ENCODE peak calls at places on chromosomes 13 and 19, in seven cellular contexts. L, H, Y, Z, V, I and K are unnamed samples.

GRCh38 chr19:22605275-22606211 is 28.6 kb upstream of the ZNF492 start:
- DNase-seq in L (no peak), H (no peak), Y (no peak), Z (no peak), V (no peak), I (no peak), K (no peak)

GRCh38 chr19:46975011-46975917 is 44.4 kb upstream of the NPAS1 start:
- DNase-seq in L (no peak), H (no peak), Y (peak; percentile 68), Z (peak; percentile 37), V (no peak), I (peak; percentile 64), K (no peak)

GRCh38 chr19:39918183-39918651 is 16.2 kb downstream of the FCGBP start:
- DNase-seq in L (no peak), H (no peak), Y (no peak), Z (no peak), V (no peak), I (no peak), K (no peak)

GRCh38 chr19:33722456-33723239 is 74.0 kb upstream of the KCTD15 start:
- DNase-seq in L (peak; percentile 30), H (no peak), Y (no peak), Z (no peak), V (no peak), I (no peak), K (no peak)

GRCh38 chr13:41465215-41465907 is 8.0 kb downstream of the RGCC start:
- DNase-seq in L (peak; percentile 63), H (no peak), Y (peak; percentile 80), Z (peak; percentile 88), V (peak; percentile 82), I (peak; percentile 63), K (no peak)

GRCh38 chr13:42181381-42181953 is 90.5 kb upstream of the AKAP11 start:
- DNase-seq in L (peak; percentile 16), H (no peak), Y (no peak), Z (no peak), V (no peak), I (peak; percentile 5), K (no peak)

GRCh38 chr13:80585531-80585930 is 244.6 kb upstream of the SPRY2 start:
- DNase-seq in L (no peak), H (no peak), Y (no peak), Z (no peak), V (no peak), I (no peak), K (no peak)

GRCh38 chr19:46748325-46749109 is 2.3 kb upstream of the STRN4 start:
- DNase-seq in L (no peak), H (peak; percentile 59), Y (peak; percentile 50), Z (peak; percentile 61), V (peak; percentile 77), I (peak; percentile 79), K (no peak)

GRCh38 chr19:7729831-7730285 is 2.1 kb downstream of the CLEC4G start:
- DNase-seq in L (no peak), H (no peak), Y (no peak), Z (no peak), V (no peak), I (no peak), K (no peak)

GRCh38 chr13:47287291-47287751 is 390.5 kb upstream of the HTR2A start:
- DNase-seq in L (no peak), H (no peak), Y (peak; percentile 47), Z (peak; percentile 52), V (no peak), I (no peak), K (no peak)

GRCh38 chr13:24502567-24503375 is 9.8 kb downstream of the PARP4 start:
- DNase-seq in L (peak; percentile 70), H (no peak), Y (peak; percentile 89), Z (peak; percentile 75), V (peak; percentile 60), I (peak; percentile 69), K (no peak)

GRCh38 chr19:16309653-16310052 is 15.0 kb upstream of the KLF2 start:
- DNase-seq in L (no peak), H (no peak), Y (no peak), Z (no peak), V (no peak), I (no peak), K (no peak)

GRCh38 chr13:107824636-107825035 is 390.7 kb downstream of the LIG4 start:
- DNase-seq in L (no peak), H (peak; percentile 83), Y (no peak), Z (no peak), V (no peak), I (no peak), K (no peak)

GRCh38 chr13:95233026-95233635 is 68.1 kb downstream of the ABCC4 start:
- DNase-seq in L (no peak), H (no peak), Y (no peak), Z (no peak), V (no peak), I (no peak), K (no peak)

GRCh38 chr19:9040131-9040530 is 29.9 kb upstream of the MUC16 start:
- DNase-seq in L (no peak), H (no peak), Y (peak; percentile 24), Z (no peak), V (no peak), I (no peak), K (no peak)

GRCh38 chr19:45468159-45468651 is 409 bp downstream of the FOSB start:
- DNase-seq in L (no peak), H (no peak), Y (no peak), Z (peak; percentile 42), V (no peak), I (no peak), K (peak; percentile 59)

GRCh38 chr19:29326849-29327840 is 114.2 kb upstream of the UQCRFS1 start:
- DNase-seq in L (peak; percentile 5), H (no peak), Y (no peak), Z (no peak), V (no peak), I (no peak), K (no peak)

GRCh38 chr13:113861433-113862030 is 2.3 kb downstream of the GAS6 start:
- DNase-seq in L (no peak), H (no peak), Y (no peak), Z (peak; percentile 81), V (no peak), I (no peak), K (no peak)